ENCODE peak calls at places on chromosomes 5 and 9, in nine cellular contexts. V is H9; E is adrenal gland; P is CD4-positive, alpha-beta T cell; U is IMR-90; Y is left ventricle myocardium inferior; F is K562; J is tibial artery; G is Caco-2. H is an unnamed sample.

GRCh38 chr5:1285141-1285540 is 9.7 kb downstream of the TERT start:
- DNase-seq in V (no peak), P (no peak), U (no peak), F (no peak), J (no peak), G (no peak), E (no peak), Y (no peak), H (peak; percentile 42)

GRCh38 chr9:28120241-28121025 is 547.2 kb upstream of the C9orf72 start:
- DNase-seq in G (no peak), F (no peak), V (no peak), E (no peak), P (no peak), J (no peak), U (no peak), Y (no peak), H (no peak)

GRCh38 chr5:142421158-142421617 is 96.4 kb upstream of the SPRY4 start:
- DNase-seq in E (no peak), P (no peak), V (no peak), U (no peak), F (no peak), Y (no peak), G (no peak), J (no peak), H (no peak)

GRCh38 chr9:132670359-132670815 is at the start of gene GTF3C4:
- DNase-seq in J (peak; percentile 85), V (no peak), Y (peak; percentile 84), P (peak; percentile 84), U (peak; percentile 12), G (peak; percentile 89), F (peak; percentile 91), E (peak; percentile 87), H (peak; percentile 96)

GRCh38 chr9:123548749-123549545 is 192.9 kb downstream of the CRB2 start:
- DNase-seq in U (no peak), V (no peak), E (no peak), F (peak; percentile 27), G (no peak), J (no peak), P (no peak), Y (no peak), H (no peak)

GRCh38 chr9:119951090-119951489 is 581.9 kb upstream of the BRINP1 start:
- DNase-seq in G (no peak), E (no peak), F (no peak), V (no peak), Y (no peak), J (no peak), P (no peak), U (peak; percentile 72), H (no peak)

GRCh38 chr5:81363093-81363886 is 30.6 kb downstream of the ACOT12 start:
- DNase-seq in P (no peak), F (no peak), V (no peak), U (no peak), Y (no peak), J (no peak), G (peak; percentile 23), E (no peak), H (no peak)

GRCh38 chr5:68459093-68459492 is 243.5 kb downstream of the PIK3R1 start:
- DNase-seq in G (no peak), J (no peak), P (no peak), Y (no peak), U (no peak), V (no peak), F (no peak), E (no peak), H (no peak)

GRCh38 chr5:175335691-175336090 is 108.3 kb downstream of the DRD1 start:
- DNase-seq in F (no peak), Y (no peak), G (peak; percentile 12), E (peak; percentile 19), U (no peak), J (no peak), P (no peak), V (no peak), H (no peak)

GRCh38 chr5:177402271-177403043 is 2.0 kb upstream of the PFN3 start:
- DNase-seq in Y (peak; percentile 32), P (peak; percentile 70), G (peak; percentile 92), V (peak; percentile 92), F (no peak), J (no peak), U (peak; percentile 54), E (peak; percentile 54), H (peak; percentile 91)

GRCh38 chr5:79093762-79094161 is 17.8 kb upstream of the BHMT start:
- DNase-seq in G (no peak), V (no peak), Y (no peak), U (no peak), F (no peak), P (no peak), J (no peak), E (no peak), H (no peak)

GRCh38 chr5:73519531-73520283 is 21.5 kb downstream of the BTF3 start:
- DNase-seq in V (peak; percentile 88), Y (no peak), F (peak; percentile 84), U (peak; percentile 84), G (peak; percentile 82), E (peak; percentile 83), P (peak; percentile 53), J (peak; percentile 64), H (no peak)

DNA sequence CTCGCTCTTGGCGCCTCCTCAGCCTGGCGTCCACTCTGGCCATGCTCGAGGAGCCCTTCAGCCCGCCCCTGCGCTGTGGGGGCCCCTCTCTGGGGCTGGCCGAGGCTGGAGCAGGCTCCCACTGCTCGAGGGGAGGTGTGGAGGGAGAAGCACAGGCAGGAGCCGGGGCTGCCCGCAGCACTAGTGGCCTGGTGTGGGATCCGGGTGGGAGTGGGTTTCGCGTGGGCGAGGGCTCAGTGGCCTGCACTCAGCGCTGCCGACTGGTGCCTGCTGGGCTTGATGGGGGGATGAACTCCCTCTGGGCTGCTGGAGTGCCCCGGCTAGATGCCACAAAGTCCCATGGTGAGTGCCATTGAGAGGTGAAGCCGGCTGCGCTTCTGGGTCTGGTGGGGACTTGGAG is 4.4 kb upstream of the HSPA4 start:
- DNase-seq in G (no peak), J (no peak), E (no peak), P (no peak), Y (no peak), U (no peak), V (no peak), F (no peak), H (peak; percentile 74)
- TF ChIP-seq CTCF in G (no peak), J (no peak), E (no peak), P (no peak), Y (no peak), U (no peak), V (no peak), F (no peak), H (no peak)

GRCh38 chr5:12901696-12902095 is 997.5 kb upstream of the CTNND2 start:
- DNase-seq in V (no peak), U (no peak), F (no peak), Y (no peak), G (no peak), P (no peak), E (no peak), J (no peak), H (no peak)
- H3K9me3 ChIP-seq in V (no peaks in the 10 kb centered on the region), U (peaks cover 3% of the 10 kb centered on the region), F (no peaks in the 10 kb centered on the region), Y (no peaks in the 10 kb centered on the region), G (no peaks in the 10 kb centered on the region), P (no peaks in the 10 kb centered on the region), E (no peaks in the 10 kb centered on the region), J (no peaks in the 10 kb centered on the region), H (no peaks in the 10 kb centered on the region)

DNA sequence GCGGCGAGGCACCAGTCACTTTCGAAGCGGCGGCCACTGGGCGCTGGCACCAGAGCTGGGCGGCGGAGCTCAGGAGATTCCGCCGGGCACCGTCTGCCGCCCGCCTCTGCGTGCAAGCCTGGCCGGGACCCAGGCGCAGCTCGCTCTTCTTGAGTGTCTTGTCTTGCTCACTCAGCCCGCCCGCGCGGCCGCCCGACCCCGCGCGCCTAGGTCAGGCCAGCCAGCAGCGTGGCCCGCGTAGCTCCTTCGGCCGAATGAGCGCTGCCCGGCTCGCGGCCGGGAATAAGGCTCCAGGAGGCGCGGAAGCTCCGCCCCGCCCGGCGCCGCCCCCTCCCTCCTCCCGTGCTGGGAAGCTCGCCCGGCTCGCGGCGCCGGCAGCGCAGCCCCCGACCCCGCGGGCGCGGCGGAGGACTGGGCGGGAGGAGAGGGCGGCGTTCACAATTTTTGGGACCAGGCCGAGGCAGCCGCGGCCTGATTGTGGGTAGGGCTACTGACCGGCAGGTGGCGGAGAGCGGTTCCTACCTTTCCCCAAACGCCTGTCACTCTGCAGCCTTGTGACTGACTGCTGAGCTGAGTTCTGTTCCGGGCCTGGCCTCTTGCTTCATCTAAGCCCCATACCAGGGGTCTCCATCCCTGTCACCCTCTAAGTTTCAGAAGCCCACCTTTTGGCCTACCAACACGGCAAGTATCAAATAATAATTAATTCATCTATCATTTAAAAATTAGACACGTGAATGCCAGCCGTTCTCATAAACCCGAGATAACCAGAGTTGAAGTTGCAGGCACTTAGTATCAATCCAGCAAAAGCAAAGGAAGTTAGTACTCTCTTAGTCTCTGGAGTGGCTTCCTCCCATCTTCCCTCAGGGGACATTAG is at the start of gene HBEGF:
- DNase-seq in G (peak; percentile 96), P (peak; percentile 49), F (peak; percentile 93), V (peak; percentile 94), E (peak; percentile 82), Y (peak; percentile 88), U (peak; percentile 63), J (peak; percentile 72), H (peak; percentile 94)
- TF ChIP-seq CTCF in G (peak; percentile 67), P (peak; percentile 30), F (peak; percentile 77), V (peak; percentile 68), E (peak; percentile 43), Y (peak; percentile 65), U (peak; percentile 37), J (peak; percentile 56), H (peak; percentile 39)

GRCh38 chr9:113042884-113043657 is 13.5 kb downstream of the ZFP37 start:
- DNase-seq in J (no peak), E (no peak), V (no peak), Y (no peak), F (no peak), U (no peak), P (no peak), G (no peak), H (no peak)
- H3K9me3 ChIP-seq in J (peaks cover 98% of the 10 kb centered on the region), E (no peaks in the 10 kb centered on the region), V (peaks cover 97% of the 10 kb centered on the region), Y (peaks cover 100% of the 10 kb centered on the region), F (peaks cover 14% of the 10 kb centered on the region), U (peaks cover 67% of the 10 kb centered on the region), P (peaks cover 95% of the 10 kb centered on the region), G (peaks cover 39% of the 10 kb centered on the region), H (peaks cover 93% of the 10 kb centered on the region)